ENCODE peak calls at places on chromosome 7, in nine cellular contexts. D, P, C, G, O, E, A, M and H are unnamed samples.

GRCh38 chr7:150566123-150566522 is 1.1 kb upstream of the GIMAP4 start:
- DNase-seq in D (no peak), P (no peak), C (no peak), G (no peak), O (no peak), E (no peak), A (no peak), M (no peak), H (no peak)

GRCh38 chr7:151999337-152000090 is 26.0 kb upstream of the GALNT11 start:
- DNase-seq in D (no peak), P (no peak), C (no peak), G (no peak), O (no peak), E (no peak), A (no peak), M (no peak), H (no peak)

GRCh38 chr7:129831424-129832058 is 121.2 kb downstream of the UBE2H start:
- DNase-seq in D (no peak), P (no peak), C (peak; percentile 78), G (no peak), O (no peak), E (no peak), A (no peak), M (peak; percentile 95), H (no peak)

GRCh38 chr7:150845471-150845870 is 6.8 kb upstream of the AOC1 start:
- DNase-seq in D (no peak), P (no peak), C (peak; percentile 50), G (no peak), O (no peak), E (no peak), A (peak; percentile 70), M (no peak), H (no peak)

GRCh38 chr7:13987395-13987794 is 2.1 kb downstream of the ETV1 start:
- DNase-seq in D (no peak), P (no peak), C (no peak), G (no peak), O (no peak), E (no peak), A (no peak), M (no peak), H (no peak)

GRCh38 chr7:106583133-106583532 is 77.8 kb downstream of the CCDC71L start:
- DNase-seq in D (no peak), P (no peak), C (peak; percentile 62), G (no peak), O (no peak), E (no peak), A (no peak), M (peak; percentile 35), H (no peak)

GRCh38 chr7:87217983-87218653 is 1.4 kb downstream of the TMEM243 start:
- DNase-seq in D (no peak), P (no peak), C (no peak), G (no peak), O (no peak), E (no peak), A (no peak), M (no peak), H (no peak)

GRCh38 chr7:69803699-69804516 is 205.6 kb downstream of the AUTS2 start:
- DNase-seq in D (no peak), P (no peak), C (no peak), G (no peak), O (no peak), E (no peak), A (no peak), M (no peak), H (no peak)

GRCh38 chr7:90167361-90167760 is 13.1 kb downstream of the STEAP1 start:
- DNase-seq in D (no peak), P (no peak), C (no peak), G (no peak), O (no peak), E (no peak), A (no peak), M (no peak), H (no peak)

GRCh38 chr7:148291799-148292198 is 298.8 kb upstream of the C7orf33 start:
- DNase-seq in D (no peak), P (no peak), C (no peak), G (no peak), O (no peak), E (no peak), A (no peak), M (no peak), H (no peak)